ENCODE peak calls at places on chromosomes 1 and 21, in five cellular contexts. One of them, this sample, is unnamed.

GRCh38 chr1:94020764-94021579 is 100.0 kb downstream of the ABCA4 start:
- DNase-seq in frontal cortex: no peak
- DNase-seq in CD14-positive monocyte: no peak
- DNase-seq in heart right ventricle: no peak
- DNase-seq in mammary epithelial cell: peak
- DNase-seq in this sample: peak

GRCh38 chr1:247919952-247920351 is at the start of gene OR2T8:
- DNase-seq in CD14-positive monocyte: no peak
- DNase-seq in frontal cortex: no peak
- DNase-seq in mammary epithelial cell: no peak
- DNase-seq in heart right ventricle: no peak
- DNase-seq in this sample: no peak

GRCh38 chr1:198462365-198463025 is 78.0 kb downstream of the ATP6V1G3 start:
- DNase-seq in mammary epithelial cell: peak
- DNase-seq in heart right ventricle: no peak
- DNase-seq in CD14-positive monocyte: no peak
- DNase-seq in frontal cortex: no peak
- DNase-seq in this sample: no peak

GRCh38 chr21:15249285-15249993 is 184.6 kb upstream of the NRIP1 start:
- DNase-seq in mammary epithelial cell: no peak
- DNase-seq in frontal cortex: no peak
- DNase-seq in heart right ventricle: peak
- DNase-seq in CD14-positive monocyte: no peak
- DNase-seq in this sample: no peak

GRCh38 chr1:234891427-234891826 is 237.2 kb downstream of the TOMM20 start:
- DNase-seq in heart right ventricle: no peak
- DNase-seq in frontal cortex: no peak
- DNase-seq in mammary epithelial cell: no peak
- DNase-seq in CD14-positive monocyte: no peak
- DNase-seq in this sample: no peak

GRCh38 chr1:8194481-8195227 is 123.3 kb upstream of the SLC45A1 start:
- DNase-seq in heart right ventricle: no peak
- DNase-seq in CD14-positive monocyte: no peak
- DNase-seq in mammary epithelial cell: peak
- DNase-seq in frontal cortex: no peak
- DNase-seq in this sample: no peak

GRCh38 chr1:48285525-48285924 is 63.0 kb downstream of the SLC5A9 start:
- DNase-seq in CD14-positive monocyte: no peak
- DNase-seq in mammary epithelial cell: no peak
- DNase-seq in frontal cortex: no peak
- DNase-seq in heart right ventricle: no peak
- DNase-seq in this sample: no peak

GRCh38 chr1:218711884-218712674 is 366.9 kb downstream of the TGFB2 start:
- DNase-seq in CD14-positive monocyte: no peak
- DNase-seq in heart right ventricle: no peak
- DNase-seq in frontal cortex: no peak
- DNase-seq in mammary epithelial cell: peak
- DNase-seq in this sample: no peak

GRCh38 chr21:45644041-45644906 is 749 bp downstream of the PCBP3 start:
- DNase-seq in heart right ventricle: peak
- DNase-seq in mammary epithelial cell: no peak
- DNase-seq in CD14-positive monocyte: no peak
- DNase-seq in frontal cortex: no peak
- DNase-seq in this sample: no peak

GRCh38 chr1:6273380-6273891 is 12.5 kb upstream of the GPR153 start:
- DNase-seq in frontal cortex: no peak
- DNase-seq in mammary epithelial cell: peak
- DNase-seq in CD14-positive monocyte: no peak
- DNase-seq in heart right ventricle: no peak
- DNase-seq in this sample: peak

GRCh38 chr1:21381354-21381753 is 58.6 kb upstream of the NBPF3 start:
- DNase-seq in CD14-positive monocyte: no peak
- DNase-seq in mammary epithelial cell: no peak
- DNase-seq in heart right ventricle: peak
- DNase-seq in frontal cortex: no peak
- DNase-seq in this sample: peak

GRCh38 chr1:7356079-7356478 is 415.0 kb upstream of the VAMP3 start:
- DNase-seq in frontal cortex: no peak
- DNase-seq in CD14-positive monocyte: no peak
- DNase-seq in mammary epithelial cell: no peak
- DNase-seq in heart right ventricle: no peak
- DNase-seq in this sample: no peak

GRCh38 chr1:84735483-84735882 is 45.2 kb upstream of the SSX2IP start:
- DNase-seq in frontal cortex: no peak
- DNase-seq in heart right ventricle: no peak
- DNase-seq in CD14-positive monocyte: no peak
- DNase-seq in mammary epithelial cell: peak
- DNase-seq in this sample: no peak

GRCh38 chr1:234866007-234866866 is 256.3 kb upstream of the IRF2BP2 start:
- DNase-seq in heart right ventricle: peak
- DNase-seq in CD14-positive monocyte: peak
- DNase-seq in mammary epithelial cell: peak
- DNase-seq in frontal cortex: no peak
- DNase-seq in this sample: peak

GRCh38 chr1:22124592-22125229 is 18.2 kb downstream of the WNT4 start:
- DNase-seq in heart right ventricle: no peak
- DNase-seq in mammary epithelial cell: no peak
- DNase-seq in frontal cortex: no peak
- DNase-seq in CD14-positive monocyte: no peak
- DNase-seq in this sample: no peak

GRCh38 chr1:186828612-186829542 is at the start of gene PLA2G4A:
- DNase-seq in mammary epithelial cell: peak
- DNase-seq in frontal cortex: no peak
- DNase-seq in heart right ventricle: peak
- DNase-seq in CD14-positive monocyte: peak
- DNase-seq in this sample: peak

GRCh38 chr1:41396084-41396483 is 34.9 kb downstream of the FOXO6 start:
- DNase-seq in CD14-positive monocyte: no peak
- DNase-seq in mammary epithelial cell: no peak
- DNase-seq in frontal cortex: no peak
- DNase-seq in heart right ventricle: no peak
- DNase-seq in this sample: no peak

GRCh38 chr21:15826147-15826780 is 96.5 kb downstream of the USP25 start:
- DNase-seq in frontal cortex: no peak
- DNase-seq in mammary epithelial cell: peak
- DNase-seq in heart right ventricle: peak
- DNase-seq in CD14-positive monocyte: no peak
- DNase-seq in this sample: peak

GRCh38 chr1:1371741-1372711 is 3.0 kb downstream of the AURKAIP1 start:
- DNase-seq in mammary epithelial cell: no peak
- DNase-seq in CD14-positive monocyte: no peak
- DNase-seq in heart right ventricle: no peak
- DNase-seq in frontal cortex: peak
- DNase-seq in this sample: peak

GRCh38 chr1:164575356-164575755 is 16.4 kb downstream of the PBX1 start:
- DNase-seq in CD14-positive monocyte: no peak
- DNase-seq in frontal cortex: no peak
- DNase-seq in heart right ventricle: no peak
- DNase-seq in mammary epithelial cell: no peak
- DNase-seq in this sample: peak

GRCh38 chr1:166026561-166026960 is 140.2 kb downstream of the FAM78B start:
- DNase-seq in CD14-positive monocyte: no peak
- DNase-seq in frontal cortex: no peak
- DNase-seq in heart right ventricle: no peak
- DNase-seq in mammary epithelial cell: no peak
- DNase-seq in this sample: no peak

GRCh38 chr1:53582211-53583020 is 123.2 kb downstream of the DMRTB1 start:
- DNase-seq in mammary epithelial cell: no peak
- DNase-seq in frontal cortex: no peak
- DNase-seq in CD14-positive monocyte: peak
- DNase-seq in heart right ventricle: no peak
- DNase-seq in this sample: peak

GRCh38 chr21:36769051-36769867 is 70.3 kb downstream of the SIM2 start:
- DNase-seq in frontal cortex: no peak
- DNase-seq in mammary epithelial cell: no peak
- DNase-seq in heart right ventricle: no peak
- DNase-seq in CD14-positive monocyte: no peak
- DNase-seq in this sample: no peak

GRCh38 chr1:156838972-156839371 is 19.9 kb downstream of the INSRR start:
- DNase-seq in frontal cortex: no peak
- DNase-seq in heart right ventricle: no peak
- DNase-seq in CD14-positive monocyte: no peak
- DNase-seq in mammary epithelial cell: no peak
- DNase-seq in this sample: peak

GRCh38 chr1:72283204-72284083 is 1.1 kb upstream of the NEGR1 start:
- DNase-seq in heart right ventricle: peak
- DNase-seq in CD14-positive monocyte: peak
- DNase-seq in mammary epithelial cell: peak
- DNase-seq in frontal cortex: peak
- DNase-seq in this sample: peak